ENCODE peak calls at places on chromosome 10, in five cellular contexts. I, G, D, O and W are unnamed samples.
A peak's percentile ranks its signal among the peaks of the same experiment; 100 is the strongest.

GRCh38 chr10:34205452-34205851 is 609.6 kb downstream of the PARD3 start:
- DNase-seq in I (no peak), G (no peak), D (no peak), O (no peak), W (no peak)

GRCh38 chr10:79243211-79244067 is 103.8 kb upstream of the PPIF start:
- DNase-seq in I (peak; percentile 68), G (peak; percentile 60), D (no peak), O (peak; percentile 89), W (no peak)

GRCh38 chr10:1715821-1716220 is 21.5 kb downstream of the ADARB2 start:
- DNase-seq in I (no peak), G (no peak), D (no peak), O (peak; percentile 69), W (no peak)

GRCh38 chr10:650691-651615 is 38.5 kb downstream of the DIP2C start:
- DNase-seq in I (no peak), G (no peak), D (peak; percentile 78), O (no peak), W (no peak)

GRCh38 chr10:52663161-52663560 is 109.4 kb downstream of the MBL2 start:
- DNase-seq in I (no peak), G (no peak), D (no peak), O (no peak), W (no peak)

GRCh38 chr10:116278832-116279231 is 5.8 kb upstream of the GFRA1 start:
- DNase-seq in I (no peak), G (no peak), D (peak; percentile 20), O (no peak), W (no peak)

GRCh38 chr10:71442859-71443570 is 46.3 kb downstream of the CDH23 start:
- DNase-seq in I (no peak), G (no peak), D (no peak), O (no peak), W (no peak)

GRCh38 chr10:93652857-93653256 is 40.5 kb downstream of the PDE6C start:
- DNase-seq in I (no peak), G (no peak), D (peak; percentile 11), O (no peak), W (peak; percentile 21)

GRCh38 chr10:117168135-117168674 is 29.1 kb upstream of the KCNK18 start:
- DNase-seq in I (peak; percentile 74), G (peak; percentile 48), D (peak; percentile 10), O (peak; percentile 43), W (peak; percentile 35)

GRCh38 chr10:14184841-14185500 is 145.8 kb downstream of the FRMD4A start:
- DNase-seq in I (no peak), G (no peak), D (peak; percentile 32), O (peak; percentile 92), W (no peak)

GRCh38 chr10:122663516-122664130 is 36.0 kb downstream of the C10orf120 start:
- DNase-seq in I (no peak), G (no peak), D (no peak), O (no peak), W (no peak)

GRCh38 chr10:63757067-63757466 is 235.9 kb downstream of the REEP3 start:
- DNase-seq in I (no peak), G (no peak), D (no peak), O (no peak), W (no peak)

GRCh38 chr10:49273626-49274025 is 25.3 kb upstream of the C10orf71 start:
- DNase-seq in I (no peak), G (no peak), D (no peak), O (no peak), W (no peak)

GRCh38 chr10:114869500-114869899 is 47.9 kb downstream of the FHIP2A start:
- DNase-seq in I (no peak), G (no peak), D (peak; percentile 87), O (no peak), W (peak; percentile 88)

GRCh38 chr10:119454231-119454804 is 88.2 kb downstream of the RGS10 start:
- DNase-seq in I (no peak), G (no peak), D (no peak), O (no peak), W (no peak)

GRCh38 chr10:63629363-63630084 is 108.3 kb downstream of the REEP3 start:
- DNase-seq in I (peak; percentile 96), G (peak; percentile 97), D (peak; percentile 99), O (peak; percentile 95), W (peak; percentile 99)

GRCh38 chr10:129491123-129491734 is 24.2 kb downstream of the MGMT start:
- DNase-seq in I (no peak), G (no peak), D (peak; percentile 10), O (no peak), W (peak; percentile 29)

GRCh38 chr10:74194999-74195398 is 44.0 kb downstream of the ADK start:
- DNase-seq in I (no peak), G (no peak), D (peak; percentile 67), O (no peak), W (peak; percentile 27)

GRCh38 chr10:78470267-78471103 is 436.8 kb downstream of the RPS24 start:
- DNase-seq in I (no peak), G (no peak), D (peak; percentile 18), O (peak; percentile 3), W (no peak)

GRCh38 chr10:118763202-118763988 is 8.6 kb upstream of the CACUL1 start:
- DNase-seq in I (no peak), G (no peak), D (no peak), O (no peak), W (no peak)

GRCh38 chr10:56116684-56117083 is 244.4 kb downstream of the ZWINT start:
- DNase-seq in I (no peak), G (no peak), D (no peak), O (peak; percentile 9), W (no peak)

GRCh38 chr10:120456626-120457430 is at the start of gene PLPP4:
- DNase-seq in I (peak; percentile 69), G (peak; percentile 29), D (no peak), O (no peak), W (peak; percentile 28)

GRCh38 chr10:94320285-94320914 is 42.3 kb downstream of the NOC3L start:
- DNase-seq in I (peak; percentile 87), G (peak; percentile 78), D (peak; percentile 52), O (peak; percentile 70), W (peak; percentile 70)

GRCh38 chr10:46236941-46237681 is 49.7 kb upstream of the ANTXRL start:
- DNase-seq in I (peak; percentile 2), G (no peak), D (no peak), O (no peak), W (no peak)

GRCh38 chr10:30528427-30528782 is 94.4 kb downstream of the MAP3K8 start:
- DNase-seq in I (no peak), G (no peak), D (no peak), O (peak; percentile 39), W (no peak)

GRCh38 chr10:28690545-28690944 is 13.2 kb downstream of the BAMBI start:
- DNase-seq in I (no peak), G (no peak), D (no peak), O (no peak), W (no peak)

GRCh38 chr10:114403545-114404161 is 649 bp downstream of the AFAP1L2 start:
- DNase-seq in I (no peak), G (peak; percentile 68), D (no peak), O (peak; percentile 36), W (no peak)

GRCh38 chr10:63431962-63432797 is 33.6 kb downstream of the JMJD1C start:
- DNase-seq in I (no peak), G (no peak), D (peak; percentile 14), O (peak; percentile 40), W (peak; percentile 33)

DNA sequence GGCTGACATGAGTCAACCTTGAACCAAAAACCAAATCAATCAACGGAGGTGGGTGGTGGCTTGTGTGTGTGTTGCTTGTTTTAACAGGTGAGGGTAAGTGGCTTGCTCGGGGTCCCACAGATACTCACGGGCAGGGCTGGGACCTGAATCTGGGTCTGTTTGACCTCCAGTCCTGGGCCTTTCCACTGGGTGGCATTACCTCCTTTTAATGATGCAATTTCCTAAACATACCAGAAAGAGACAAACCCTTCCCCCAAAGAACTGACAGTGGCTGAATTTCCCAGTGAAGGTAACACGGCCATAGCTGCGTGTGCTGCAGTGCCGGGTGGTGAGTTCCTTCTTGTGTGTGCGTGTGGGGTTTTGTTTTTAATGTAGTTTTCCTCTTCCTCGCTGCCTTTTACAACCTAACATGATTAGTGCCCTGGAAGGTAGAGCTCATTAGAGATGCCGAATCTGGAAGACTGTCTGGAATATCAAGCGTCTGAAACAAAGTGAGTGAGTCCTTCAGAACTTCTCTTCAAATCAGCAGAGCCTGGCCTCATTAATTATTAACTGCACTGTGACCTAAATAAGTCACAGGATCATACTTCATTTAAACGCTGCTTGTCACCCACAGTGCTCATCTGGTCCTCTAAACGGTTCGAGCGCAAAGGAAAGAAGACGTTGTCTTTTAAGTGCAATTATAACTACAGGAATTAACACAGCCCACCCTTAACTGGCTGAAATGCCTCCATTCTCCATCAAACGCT is 166.1 kb upstream of the TCERG1L start:
- DNase-seq in I (no peak), G (no peak), D (no peak), O (no peak), W (no peak)
- TF ChIP-seq CTCF in I (no peak), G (no peak), D (no peak), O (no peak), W (no peak)

GRCh38 chr10:22702348-22702747 is 12.0 kb downstream of the PIP4K2A start:
- DNase-seq in I (no peak), G (peak; percentile 27), D (peak; percentile 86), O (no peak), W (peak; percentile 69)

GRCh38 chr10:22704348-22705341 is 9.7 kb downstream of the PIP4K2A start:
- DNase-seq in I (no peak), G (no peak), D (no peak), O (peak; percentile 75), W (no peak)

GRCh38 chr10:22700489-22700888 is 13.9 kb downstream of the PIP4K2A start:
- DNase-seq in I (no peak), G (no peak), D (no peak), O (peak; percentile 64), W (no peak)

GRCh38 chr10:22699976-22700375 is 14.4 kb downstream of the PIP4K2A start:
- DNase-seq in I (no peak), G (no peak), D (no peak), O (peak; percentile 40), W (no peak)

GRCh38 chr10:22701132-22701851 is 13.1 kb downstream of the PIP4K2A start:
- DNase-seq in I (no peak), G (no peak), D (no peak), O (peak; percentile 38), W (no peak)
- H3K4me3 ChIP-seq in I (no peak overlapping the region), G (no peak overlapping the region), D (no peak overlapping the region), O (peak overlapping the region; percentile 15), W (no peak overlapping the region)

GRCh38 chr10:44049301-44050015 is 335.4 kb downstream of the CXCL12 start:
- DNase-seq in I (no peak), G (no peak), D (no peak), O (no peak), W (no peak)
- TF ChIP-seq CTCF in I (no peak), G (no peak), D (no peak), O (no peak), W (no peak)

GRCh38 chr10:6580279-6581029 is 378 bp upstream of the PRKCQ start:
- DNase-seq in I (peak; percentile 68), G (peak; percentile 73), D (peak; percentile 47), O (peak; percentile 68), W (peak; percentile 66)

GRCh38 chr10:6581750-6582697 is 1.9 kb upstream of the PRKCQ start:
- DNase-seq in I (no peak), G (no peak), D (no peak), O (no peak), W (no peak)

GRCh38 chr10:6586501-6586900 is 6.4 kb upstream of the PRKCQ start:
- DNase-seq in I (no peak), G (no peak), D (no peak), O (no peak), W (no peak)

GRCh38 chr10:6579904-6580278 is at the start of gene PRKCQ:
- DNase-seq in I (peak; percentile 23), G (peak; percentile 33), D (peak; percentile 12), O (no peak), W (peak; percentile 42)

GRCh38 chr10:6583447-6583846 is 3.4 kb upstream of the PRKCQ start:
- DNase-seq in I (no peak), G (no peak), D (no peak), O (no peak), W (no peak)
- H3K4me3 ChIP-seq in I (no peak overlapping the region), G (no peak overlapping the region), D (no peak overlapping the region), O (no peak overlapping the region), W (no peak overlapping the region)